ENCODE peak calls at places on chromosomes 16 and 17, in ten cellular contexts. L is HFF-Myc; U is CD8-positive, alpha-beta memory T cell; M is Jurkat, Clone E6-1; P is lower lobe of right lung; Y is fibroblast of lung; K is cardiac fibroblast; T is upper lobe of right lung; Q is heart left ventricle; O is stomach. G is an unnamed sample.

GRCh38 chr16:21166561-21166961 is 8.1 kb downstream of the LDAF1 start:
- DNase-seq in K (no peak), T (no peak), M (no peak), P (no peak), L (no peak), Q (no peak), U (no peak), O (no peak), Y (peak; percentile 51), G (no peak)

GRCh38 chr17:81607431-81607830 is 29.5 kb downstream of the NPLOC4 start:
- DNase-seq in L (no peak), U (no peak), P (no peak), M (no peak), T (no peak), Q (no peak), Y (peak; percentile 86), K (peak; percentile 14), O (no peak), G (no peak)

GRCh38 chr17:47686276-47686635 is 7.7 kb upstream of the TBKBP1 start:
- DNase-seq in O (no peak), L (no peak), M (no peak), Q (no peak), Y (peak; percentile 65), K (peak; percentile 73), U (no peak), P (no peak), T (no peak), G (peak; percentile 38)

GRCh38 chr17:74028717-74029116 is 174.8 kb upstream of the RPL38 start:
- DNase-seq in P (no peak), K (no peak), L (no peak), M (no peak), O (no peak), Q (no peak), T (no peak), Y (no peak), U (no peak), G (no peak)

GRCh38 chr16:84879569-84880487 is 60.0 kb downstream of the CRISPLD2 start:
- DNase-seq in M (no peak), U (no peak), K (no peak), Q (no peak), L (no peak), P (no peak), O (peak; percentile 49), Y (peak; percentile 37), T (no peak), G (no peak)

GRCh38 chr16:70750893-70751467 is 50.0 kb downstream of the VAC14 start:
- DNase-seq in T (peak; percentile 82), Q (peak; percentile 74), O (peak; percentile 47), U (no peak), Y (peak; percentile 98), P (peak; percentile 75), K (peak; percentile 96), L (no peak), M (no peak), G (no peak)

GRCh38 chr17:62929320-62929719 is 36.7 kb upstream of the TANC2 start:
- DNase-seq in L (no peak), Y (no peak), P (no peak), U (no peak), T (no peak), Q (no peak), M (no peak), O (no peak), K (no peak), G (no peak)

GRCh38 chr16:72409428-72409827 is 237.5 kb upstream of the PMFBP1 start:
- DNase-seq in K (no peak), P (no peak), L (no peak), U (no peak), Y (no peak), M (no peak), O (no peak), Q (no peak), T (no peak), G (no peak)

GRCh38 chr16:27903046-27903655 is 160.4 kb downstream of the GSG1L start:
- DNase-seq in O (no peak), T (no peak), U (no peak), K (no peak), L (no peak), Q (no peak), Y (no peak), P (no peak), M (no peak), G (no peak)

GRCh38 chr17:44385287-44386181 is 3.9 kb downstream of the ITGA2B start:
- DNase-seq in K (peak; percentile 65), Y (peak; percentile 61), P (peak; percentile 88), O (peak; percentile 85), L (peak; percentile 22), M (peak; percentile 76), Q (peak; percentile 77), U (peak; percentile 81), T (peak; percentile 91), G (peak; percentile 13)

GRCh38 chr16:48542020-48542473 is 67.9 kb downstream of the N4BP1 start:
- DNase-seq in L (no peak), T (peak; percentile 81), Y (peak; percentile 33), O (no peak), K (peak; percentile 69), U (no peak), M (no peak), Q (peak; percentile 46), P (peak; percentile 75), G (no peak)

GRCh38 chr17:43570518-43570928 is 24.4 kb upstream of the ETV4 start:
- DNase-seq in K (peak; percentile 76), Q (no peak), L (peak; percentile 51), M (no peak), T (no peak), U (no peak), P (no peak), Y (peak; percentile 85), O (no peak), G (peak; percentile 51)

GRCh38 chr16:31107465-31107867 is 720 bp upstream of the BCKDK start:
- DNase-seq in L (no peak), T (no peak), O (no peak), Q (no peak), M (no peak), Y (no peak), P (no peak), K (no peak), U (no peak), G (no peak)

GRCh38 chr17:80812362-80813088 is 179.1 kb upstream of the CHMP6 start:
- DNase-seq in P (no peak), O (no peak), L (no peak), K (no peak), Q (no peak), T (peak; percentile 31), M (no peak), U (no peak), Y (no peak), G (no peak)

GRCh38 chr17:69578385-69578936 is 164.0 kb downstream of the MAP2K6 start:
- DNase-seq in P (no peak), T (no peak), L (no peak), K (no peak), M (no peak), O (no peak), Y (no peak), U (no peak), Q (no peak), G (no peak)

GRCh38 chr17:1709971-1710806 is at the start of gene TLCD2:
- DNase-seq in U (no peak), K (peak; percentile 68), L (no peak), Y (peak; percentile 76), Q (peak; percentile 83), T (peak; percentile 91), P (peak; percentile 84), O (peak; percentile 80), M (no peak), G (no peak)

GRCh38 chr17:32623196-32623595 is 136.4 kb downstream of the CDK5R1 start:
- DNase-seq in U (no peak), L (no peak), O (no peak), T (no peak), Q (no peak), M (no peak), P (no peak), Y (no peak), K (peak; percentile 9), G (no peak)

GRCh38 chr17:35540589-35541404 is 3.3 kb upstream of the SLFN12L start:
- DNase-seq in M (peak; percentile 54), K (peak; percentile 68), U (peak; percentile 58), T (peak; percentile 73), Q (peak; percentile 40), L (no peak), Y (peak; percentile 15), O (peak; percentile 41), P (peak; percentile 69), G (no peak)
- H3K4me3 ChIP-seq in M (peak overlapping the region; percentile 54), K (peak overlapping the region; percentile 20), U (peak overlapping the region; percentile 71), T (peak overlapping the region; percentile 48), Q (peak overlapping the region; percentile 33), L (no peak overlapping the region), Y (peak overlapping the region; percentile 48), O (peak overlapping the region; percentile 30), P (peak overlapping the region; percentile 47), G (no peak overlapping the region)

DNA sequence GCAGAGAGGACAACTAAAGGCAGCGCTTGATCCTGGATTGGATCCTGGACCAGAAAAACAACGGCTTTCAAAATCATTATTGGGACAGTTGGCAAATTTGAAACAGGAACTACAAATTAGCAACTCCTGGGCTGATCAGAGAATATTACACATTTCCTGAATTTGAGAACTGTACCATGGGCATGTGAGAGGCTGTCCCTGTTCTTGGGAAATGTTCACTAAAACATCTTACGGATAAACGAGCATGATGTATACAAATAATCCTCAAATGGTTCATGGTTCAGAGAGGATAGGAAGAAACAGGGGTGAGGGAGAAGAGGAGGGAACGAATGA is 2.3 kb upstream of the ITGAE start:
- DNase-seq in P (no peak), M (no peak), U (no peak), L (no peak), O (no peak), T (no peak), Q (no peak), K (no peak), Y (no peak), G (no peak)
- H3K4me3 ChIP-seq in P (no peak overlapping the region), M (no peak overlapping the region), U (no peak overlapping the region), L (no peak overlapping the region), O (no peak overlapping the region), T (peak overlapping the region; percentile 23), Q (no peak overlapping the region), K (no peak overlapping the region), Y (peak overlapping the region; percentile 25), G (no peak overlapping the region)

DNA sequence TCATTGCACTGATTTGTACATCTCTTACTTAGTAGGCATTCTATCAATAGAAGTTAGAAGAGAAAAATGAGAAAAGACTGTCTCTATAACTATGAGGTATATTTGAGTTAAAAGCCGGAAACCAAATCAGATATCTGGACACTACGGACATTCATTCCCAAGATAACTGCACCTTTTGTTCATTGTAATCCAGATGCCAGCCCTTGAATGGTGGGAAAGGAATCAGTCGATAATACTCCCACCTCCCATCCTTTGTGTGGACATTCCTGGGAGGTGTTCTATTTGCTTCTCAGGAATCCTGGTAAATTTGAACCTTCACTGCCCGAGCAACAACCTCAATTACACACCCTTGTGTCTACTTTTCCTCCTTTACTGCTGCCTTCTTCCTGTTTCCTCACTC is 225.2 kb downstream of the CHD9NB start:
- DNase-seq in T (no peak), K (no peak), P (no peak), M (no peak), L (no peak), Q (no peak), Y (no peak), O (no peak), U (no peak), G (no peak)
- H3K4me3 ChIP-seq in T (no peak overlapping the region), K (no peak overlapping the region), P (no peak overlapping the region), M (no peak overlapping the region), L (no peak overlapping the region), Q (no peak overlapping the region), Y (no peak overlapping the region), O (no peak overlapping the region), U (no peak overlapping the region), G (no peak overlapping the region)

DNA sequence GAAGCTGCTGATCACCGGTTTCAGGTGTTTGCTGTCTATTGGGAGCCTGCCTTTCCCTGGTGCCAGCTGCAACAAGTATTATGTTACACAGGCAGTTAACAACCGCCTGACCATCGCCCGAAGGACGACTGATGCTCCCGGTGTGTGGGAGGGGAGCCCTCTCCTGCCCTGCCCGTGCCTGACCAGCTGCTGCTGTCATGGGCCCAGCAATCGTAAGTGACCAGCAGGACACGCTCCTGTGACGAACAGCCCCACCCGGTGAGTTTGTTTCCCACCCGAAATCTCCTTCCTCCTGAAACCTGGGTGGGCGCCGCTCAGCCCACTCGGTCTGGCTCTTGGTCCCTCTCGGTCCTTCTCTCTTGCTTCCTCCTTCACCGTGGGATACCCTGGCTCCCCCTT is 17.9 kb upstream of the UBE2I start:
- DNase-seq in M (no peak), P (no peak), K (no peak), Y (no peak), T (no peak), Q (no peak), O (no peak), U (no peak), L (no peak), G (no peak)
- H3K4me3 ChIP-seq in M (no peak overlapping the region), P (no peak overlapping the region), K (no peak overlapping the region), Y (no peak overlapping the region), T (no peak overlapping the region), Q (no peak overlapping the region), O (no peak overlapping the region), U (no peak overlapping the region), L (no peak overlapping the region), G (no peak overlapping the region)

G was measured in BJ.